ENCODE peak calls at places on chromosomes 1 and 21, in seven cellular contexts. K, D, M, H, Q, J and S are unnamed samples.
A peak's percentile ranks its signal among the peaks of the same experiment; 100 is the strongest.

GRCh38 chr1:147842578-147842977 is 60.0 kb upstream of the GJA8 start:
- DNase-seq in K (no peak), D (no peak), M (no peak), H (no peak), Q (no peak), J (no peak), S (no peak)

GRCh38 chr1:234533975-234534876 is 55.2 kb upstream of the TARBP1 start:
- DNase-seq in K (no peak), D (peak; percentile 98), M (peak; percentile 97), H (peak; percentile 100), Q (no peak), J (peak; percentile 96), S (no peak)

GRCh38 chr1:117231748-117232373 is 21.1 kb upstream of the VTCN1 start:
- DNase-seq in K (no peak), D (no peak), M (no peak), H (no peak), Q (no peak), J (no peak), S (no peak)

GRCh38 chr1:41920658-41921057 is 1.9 kb upstream of the HIVEP3 start:
- DNase-seq in K (no peak), D (no peak), M (no peak), H (peak; percentile 75), Q (no peak), J (no peak), S (no peak)

GRCh38 chr1:172320723-172321122 is 99.8 kb upstream of the C1orf105 start:
- DNase-seq in K (no peak), D (no peak), M (peak; percentile 32), H (peak; percentile 61), Q (no peak), J (peak; percentile 57), S (no peak)

GRCh38 chr1:222225171-222225570 is 322.7 kb downstream of the HHIPL2 start:
- DNase-seq in K (no peak), D (no peak), M (no peak), H (no peak), Q (no peak), J (no peak), S (no peak)

GRCh38 chr1:94335950-94336349 is 82.2 kb upstream of the ABCD3 start:
- DNase-seq in K (no peak), D (peak; percentile 72), M (peak; percentile 74), H (peak; percentile 98), Q (peak; percentile 35), J (no peak), S (peak; percentile 18)

GRCh38 chr1:68201546-68202238 is 30.6 kb downstream of the WLS start:
- DNase-seq in K (no peak), D (no peak), M (peak; percentile 45), H (peak; percentile 54), Q (no peak), J (no peak), S (no peak)

GRCh38 chr1:244836135-244836521 is 670 bp downstream of the COX20 start:
- DNase-seq in K (no peak), D (no peak), M (no peak), H (peak; percentile 49), Q (no peak), J (no peak), S (no peak)

GRCh38 chr21:41671859-41672542 is 94.9 kb downstream of the RIPK4 start:
- DNase-seq in K (no peak), D (no peak), M (no peak), H (no peak), Q (no peak), J (no peak), S (no peak)

GRCh38 chr1:109499081-109499480 is 5.2 kb downstream of the CYB561D1 start:
- DNase-seq in K (no peak), D (no peak), M (no peak), H (no peak), Q (no peak), J (no peak), S (no peak)

GRCh38 chr1:9825101-9826074 is 1.6 kb upstream of the CLSTN1 start:
- DNase-seq in K (no peak), D (no peak), M (peak; percentile 50), H (peak; percentile 55), Q (no peak), J (peak; percentile 92), S (peak; percentile 31)
- TF ChIP-seq CTCF in K (no peak), D (no peak), M (no peak), H (no peak), Q (no peak), J (no peak), S (no peak)

GRCh38 chr1:90730247-90731022 is 13.3 kb upstream of the BARHL2 start:
- DNase-seq in K (no peak), D (no peak), M (no peak), H (peak; percentile 24), Q (no peak), J (no peak), S (no peak)

GRCh38 chr1:90727917-90728655 is 11.0 kb upstream of the BARHL2 start:
- DNase-seq in K (no peak), D (no peak), M (no peak), H (no peak), Q (no peak), J (no peak), S (no peak)

GRCh38 chr1:90728656-90729257 is 11.7 kb upstream of the BARHL2 start:
- DNase-seq in K (no peak), D (no peak), M (no peak), H (no peak), Q (no peak), J (no peak), S (no peak)

GRCh38 chr1:90731382-90732050 is 14.4 kb upstream of the BARHL2 start:
- DNase-seq in K (no peak), D (no peak), M (no peak), H (no peak), Q (no peak), J (no peak), S (no peak)

GRCh38 chr1:90729484-90730246 is 12.6 kb upstream of the BARHL2 start:
- DNase-seq in K (no peak), D (no peak), M (no peak), H (no peak), Q (no peak), J (no peak), S (no peak)
- TF ChIP-seq CTCF in K (no peak), D (peak; percentile 2), M (no peak), H (no peak), Q (peak; percentile 36), J (no peak), S (peak; percentile 21)

GRCh38 chr1:70411360-70411844 is 334 bp downstream of the CTH start:
- DNase-seq in K (no peak), D (no peak), M (no peak), H (peak; percentile 58), Q (no peak), J (no peak), S (no peak)
- TF ChIP-seq CTCF in K (no peak), D (no peak), M (no peak), H (no peak), Q (no peak), J (no peak), S (no peak)

DNA sequence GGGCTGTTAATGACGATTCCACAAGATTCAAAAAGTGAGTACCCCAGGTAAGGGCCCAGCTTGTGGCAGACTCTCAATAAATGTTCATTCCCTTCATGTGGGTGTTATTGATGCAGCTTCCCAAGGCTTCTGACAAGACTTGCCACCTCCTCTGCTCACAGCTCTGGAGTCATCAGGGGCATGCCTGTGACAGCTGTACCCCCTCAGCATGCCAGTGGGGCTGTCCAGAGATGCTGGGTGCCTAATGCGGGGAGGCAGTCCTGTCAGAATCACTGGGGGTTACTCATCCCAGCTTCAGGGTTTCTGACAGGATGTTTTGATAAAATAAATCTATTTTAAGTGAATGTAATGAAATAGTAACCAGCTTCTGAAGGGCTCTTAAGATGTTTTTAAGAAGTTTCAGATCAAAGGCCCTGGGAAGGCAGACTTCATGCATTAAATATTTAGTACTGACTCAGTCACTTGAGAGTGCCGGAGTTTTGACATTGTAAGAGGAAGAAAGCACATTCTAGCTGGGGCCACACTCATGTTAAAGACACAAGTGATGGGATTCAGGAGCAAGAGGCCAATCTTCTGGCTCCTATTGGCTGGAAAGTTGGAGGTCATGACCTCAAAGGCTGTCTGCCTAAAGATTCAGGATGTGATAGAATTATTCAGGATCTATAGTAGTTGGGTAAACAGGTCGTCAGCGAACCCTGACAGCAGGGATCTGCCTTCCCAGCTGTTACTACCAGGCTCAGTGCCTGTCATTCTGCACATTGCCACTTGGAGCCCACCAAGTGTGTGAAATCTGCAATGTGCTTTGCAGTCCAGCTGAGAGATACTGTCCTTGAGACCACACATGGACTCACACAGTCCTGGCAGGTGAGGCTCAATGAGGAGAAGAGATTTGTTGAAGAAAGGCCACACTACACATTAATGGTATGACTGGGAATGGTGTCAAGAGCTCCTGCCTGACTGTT is 239.6 kb upstream of the BEND5 start:
- DNase-seq in K (no peak), D (no peak), M (no peak), H (no peak), Q (no peak), J (no peak), S (no peak)
- TF ChIP-seq CTCF in K (no peak), D (no peak), M (no peak), H (no peak), Q (no peak), J (no peak), S (no peak)

DNA sequence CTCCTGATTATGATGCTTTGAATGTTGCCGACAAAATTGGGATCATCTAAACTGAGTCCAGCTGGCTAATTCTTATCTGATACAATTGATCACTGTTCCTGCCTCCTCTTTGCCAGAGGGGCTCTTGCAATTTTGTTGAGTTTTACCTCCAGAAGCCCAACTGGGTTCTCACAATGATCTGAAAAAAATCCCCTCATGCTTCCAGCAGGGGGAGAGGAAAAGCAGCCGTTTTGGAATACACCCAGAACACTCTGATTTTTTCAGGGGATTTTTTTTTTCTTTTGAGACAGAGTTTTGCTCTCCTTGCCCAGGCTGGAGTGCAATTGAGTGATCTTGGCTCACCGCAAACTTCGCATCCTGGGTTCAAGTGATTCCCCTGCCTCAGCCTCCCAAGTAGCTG is 13.9 kb upstream of the RERE start:
- DNase-seq in K (no peak), D (no peak), M (no peak), H (no peak), Q (no peak), J (no peak), S (no peak)
- TF ChIP-seq CTCF in K (no peak), D (peak; percentile 22), M (peak; percentile 17), H (peak; percentile 70), Q (no peak), J (peak; percentile 15), S (no peak)

DNA sequence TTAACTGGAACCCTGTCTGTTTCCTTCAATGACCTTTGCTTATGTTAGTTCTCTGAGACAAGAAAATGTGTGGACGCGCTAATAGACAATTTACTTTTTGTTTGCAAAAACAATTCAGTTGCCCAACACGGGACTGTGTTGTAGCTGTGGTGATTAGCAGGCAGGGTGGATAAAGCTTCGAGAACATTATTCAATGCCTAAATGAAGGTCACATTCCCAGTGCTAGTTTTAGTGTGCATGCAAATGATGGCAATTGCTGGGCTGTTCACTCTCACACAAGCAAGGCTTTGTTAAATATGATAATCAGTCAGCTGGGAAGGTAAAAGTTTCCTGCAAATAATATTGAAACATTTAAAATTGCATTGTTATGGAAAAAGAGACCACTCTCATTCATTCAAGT is 188.4 kb downstream of the BACH1 start:
- DNase-seq in K (no peak), D (no peak), M (no peak), H (no peak), Q (no peak), J (no peak), S (no peak)
- TF ChIP-seq CTCF in K (no peak), D (no peak), M (no peak), H (no peak), Q (no peak), J (no peak), S (no peak)

DNA sequence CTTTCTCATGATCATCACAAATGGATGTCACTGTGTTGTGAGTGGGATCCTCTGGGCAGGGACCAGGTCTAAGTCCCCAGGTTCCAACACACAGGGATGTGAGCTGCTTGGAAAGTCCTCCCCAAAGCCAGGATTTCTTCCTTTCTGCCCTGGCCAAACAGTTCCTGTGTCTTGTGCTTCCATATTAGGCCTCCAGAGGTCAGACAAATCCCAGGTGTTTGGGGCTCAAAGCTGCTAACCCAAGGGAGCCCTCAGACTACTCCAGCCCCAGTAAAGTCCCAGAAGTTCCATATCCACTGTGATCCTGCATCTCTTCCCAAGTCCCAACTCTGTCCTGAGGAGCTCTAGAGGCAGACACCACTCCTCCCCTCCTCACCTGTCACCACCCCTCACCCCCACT is 27.7 kb upstream of the MAGOH start:
- DNase-seq in K (no peak), D (no peak), M (no peak), H (peak; percentile 32), Q (no peak), J (no peak), S (no peak)
- TF ChIP-seq CTCF in K (no peak), D (peak; percentile 12), M (no peak), H (peak; percentile 54), Q (no peak), J (peak; percentile 15), S (no peak)